ENCODE peak calls at places on chromosomes 16 and 17, in six cellular contexts. O is stimulated activated naive CD8-positive, alpha-beta T cell treated with anti-CD3 and anti-CD28 coated beads, Interleukin-15, Interleukin-2, amounts not matched to agents 100 U/mL and 50 U/mL, for 24 hours; U is GF-D8; A is fibroblast of pulmonary artery; P is endothelial cell; G is pulmonary artery endothelial cell. V is an unnamed sample.

GRCh38 chr16:87203060-87203656 is 114.0 kb downstream of the C16orf95 start:
- DNase-seq in O (peak; percentile 68), U (peak; percentile 17), A (peak; percentile 80), P (peak; percentile 85), G (peak; percentile 27), V (peak; percentile 36)

GRCh38 chr17:75124041-75124818 is 7.3 kb downstream of the NT5C start:
- DNase-seq in O (peak; percentile 69), U (peak; percentile 86), A (peak; percentile 72), P (no peak), G (peak; percentile 55), V (no peak)

GRCh38 chr17:81537343-81537855 is 9.2 kb downstream of the FSCN2 start:
- DNase-seq in O (peak; percentile 55), U (no peak), A (no peak), P (peak; percentile 59), G (no peak), V (peak; percentile 70)

GRCh38 chr16:87006021-87006420 is 311.2 kb downstream of the C16orf95 start:
- DNase-seq in O (no peak), U (no peak), A (no peak), P (no peak), G (no peak), V (no peak)

GRCh38 chr16:4924593-4925378 is 12.2 kb downstream of the PPL start:
- DNase-seq in O (no peak), U (no peak), A (no peak), P (no peak), G (no peak), V (no peak)

GRCh38 chr16:56610609-56611111 is 2.3 kb downstream of the MT2A start:
- DNase-seq in O (no peak), U (no peak), A (peak; percentile 55), P (no peak), G (no peak), V (no peak)

GRCh38 chr16:15907863-15908478 is 19.6 kb upstream of the CEP20 start:
- DNase-seq in O (peak; percentile 52), U (no peak), A (peak; percentile 24), P (no peak), G (no peak), V (no peak)

GRCh38 chr17:82371333-82372062 is at the start of gene UTS2R:
- DNase-seq in O (no peak), U (no peak), A (no peak), P (no peak), G (no peak), V (no peak)

GRCh38 chr17:16820979-16821543 is 131.0 kb downstream of the CCDC144A start:
- DNase-seq in O (no peak), U (no peak), A (no peak), P (no peak), G (no peak), V (no peak)

GRCh38 chr16:50644730-50645129 is 36.4 kb downstream of the SNX20 start:
- DNase-seq in O (peak; percentile 31), U (no peak), A (peak; percentile 23), P (no peak), G (no peak), V (no peak)

GRCh38 chr16:75045424-75045823 is 46.6 kb downstream of the ZNRF1 start:
- DNase-seq in O (no peak), U (no peak), A (no peak), P (no peak), G (no peak), V (no peak)

GRCh38 chr17:79678856-79679255 is 51.9 kb upstream of the ENPP7 start:
- DNase-seq in O (no peak), U (no peak), A (no peak), P (no peak), G (no peak), V (no peak)

GRCh38 chr17:55334881-55335523 is 70.2 kb downstream of the HLF start:
- DNase-seq in O (no peak), U (no peak), A (no peak), P (no peak), G (no peak), V (no peak)

GRCh38 chr17:39271546-39271945 is 45.8 kb upstream of the STAC2 start:
- DNase-seq in O (no peak), U (no peak), A (peak; percentile 63), P (no peak), G (no peak), V (no peak)